ENCODE peak calls at places on chromosomes 13 and 19, in eight cellular contexts. One of them, this sample, is unnamed.

GRCh38 chr13:49711218-49711863 is 20.1 kb upstream of the EBPL start:
- DNase-seq in Caki2: no peak
- DNase-seq in AG04449: no peak
- DNase-seq in neural crest cell: no peak
- DNase-seq in CD4-positive, alpha-beta T cell: no peak
- DNase-seq in RPMI7951: peak
- DNase-seq in HCEC 1CT: peak
- DNase-seq in thoracic aorta: no peak
- DNase-seq in this sample: no peak

GRCh38 chr13:23656637-23657036 is 86.4 kb downstream of the TNFRSF19 start:
- DNase-seq in Caki2: no peak
- DNase-seq in AG04449: no peak
- DNase-seq in neural crest cell: no peak
- DNase-seq in CD4-positive, alpha-beta T cell: no peak
- DNase-seq in RPMI7951: peak
- DNase-seq in HCEC 1CT: peak
- DNase-seq in thoracic aorta: no peak
- DNase-seq in this sample: no peak

GRCh38 chr13:68846663-68847062 is 1261.0 kb upstream of the ATXN8OS start:
- DNase-seq in Caki2: no peak
- DNase-seq in AG04449: no peak
- DNase-seq in neural crest cell: no peak
- DNase-seq in CD4-positive, alpha-beta T cell: no peak
- DNase-seq in RPMI7951: no peak
- DNase-seq in HCEC 1CT: no peak
- DNase-seq in thoracic aorta: no peak
- DNase-seq in this sample: no peak

GRCh38 chr13:31045621-31046081 is 113.2 kb downstream of the TEX26 start:
- DNase-seq in Caki2: peak
- DNase-seq in AG04449: peak
- DNase-seq in neural crest cell: no peak
- DNase-seq in CD4-positive, alpha-beta T cell: peak
- DNase-seq in RPMI7951: peak
- DNase-seq in HCEC 1CT: peak
- DNase-seq in thoracic aorta: peak
- DNase-seq in this sample: no peak

GRCh38 chr19:7864719-7865074 is 9.5 kb downstream of the PRR36 start:
- DNase-seq in Caki2: no peak
- DNase-seq in AG04449: no peak
- DNase-seq in neural crest cell: no peak
- DNase-seq in CD4-positive, alpha-beta T cell: no peak
- DNase-seq in RPMI7951: no peak
- DNase-seq in HCEC 1CT: no peak
- DNase-seq in thoracic aorta: no peak
- DNase-seq in this sample: no peak

GRCh38 chr19:42282810-42283247 is 13.8 kb downstream of the CIC start:
- DNase-seq in Caki2: no peak
- DNase-seq in AG04449: no peak
- DNase-seq in neural crest cell: no peak
- DNase-seq in CD4-positive, alpha-beta T cell: no peak
- DNase-seq in RPMI7951: no peak
- DNase-seq in HCEC 1CT: no peak
- DNase-seq in thoracic aorta: no peak
- DNase-seq in this sample: no peak

GRCh38 chr19:41563847-41564514 is 12.0 kb upstream of the CEACAM21 start:
- DNase-seq in Caki2: no peak
- DNase-seq in AG04449: no peak
- DNase-seq in neural crest cell: no peak
- DNase-seq in CD4-positive, alpha-beta T cell: peak
- DNase-seq in RPMI7951: no peak
- DNase-seq in HCEC 1CT: no peak
- DNase-seq in thoracic aorta: no peak
- DNase-seq in this sample: no peak

GRCh38 chr13:52686381-52686780 is 33.7 kb downstream of the SUGT1 start:
- DNase-seq in Caki2: peak
- DNase-seq in AG04449: no peak
- DNase-seq in neural crest cell: no peak
- DNase-seq in CD4-positive, alpha-beta T cell: no peak
- DNase-seq in RPMI7951: peak
- DNase-seq in HCEC 1CT: no peak
- DNase-seq in thoracic aorta: no peak
- DNase-seq in this sample: no peak

GRCh38 chr19:18672044-18672451 is 11.4 kb upstream of the CRTC1 start:
- DNase-seq in Caki2: no peak
- DNase-seq in AG04449: no peak
- DNase-seq in neural crest cell: no peak
- DNase-seq in CD4-positive, alpha-beta T cell: no peak
- DNase-seq in RPMI7951: no peak
- DNase-seq in HCEC 1CT: no peak
- DNase-seq in thoracic aorta: no peak
- DNase-seq in this sample: peak

GRCh38 chr13:39406688-39407087 is 196.3 kb downstream of the LHFPL6 start:
- DNase-seq in Caki2: no peak
- DNase-seq in AG04449: no peak
- DNase-seq in neural crest cell: no peak
- DNase-seq in CD4-positive, alpha-beta T cell: no peak
- DNase-seq in RPMI7951: no peak
- DNase-seq in HCEC 1CT: no peak
- DNase-seq in thoracic aorta: no peak
- DNase-seq in this sample: no peak

GRCh38 chr19:13054605-13055212 is 47.9 kb downstream of the LYL1 start:
- DNase-seq in Caki2: no peak
- DNase-seq in AG04449: no peak
- DNase-seq in neural crest cell: no peak
- DNase-seq in CD4-positive, alpha-beta T cell: no peak
- DNase-seq in RPMI7951: no peak
- DNase-seq in HCEC 1CT: peak
- DNase-seq in thoracic aorta: no peak
- DNase-seq in this sample: no peak

GRCh38 chr19:29667941-29668340 is 2.7 kb downstream of the PLEKHF1 start:
- DNase-seq in Caki2: no peak
- DNase-seq in AG04449: no peak
- DNase-seq in neural crest cell: no peak
- DNase-seq in CD4-positive, alpha-beta T cell: peak
- DNase-seq in RPMI7951: no peak
- DNase-seq in HCEC 1CT: no peak
- DNase-seq in thoracic aorta: no peak
- DNase-seq in this sample: no peak

GRCh38 chr19:30395283-30395682 is 23.1 kb downstream of the ZNF536 start:
- DNase-seq in Caki2: no peak
- DNase-seq in AG04449: no peak
- DNase-seq in neural crest cell: no peak
- DNase-seq in CD4-positive, alpha-beta T cell: no peak
- DNase-seq in RPMI7951: peak
- DNase-seq in HCEC 1CT: no peak
- DNase-seq in thoracic aorta: no peak
- DNase-seq in this sample: no peak